ENCODE peak calls at places on chromosomes 11 and 22, in four cellular contexts. B, U, M and Y are unnamed samples.

GRCh38 chr11:79062814-79063762 is 377.7 kb downstream of the TENM4 start:
- DNase-seq in B (peak), U (no peak), M (no peak), Y (peak)

GRCh38 chr11:64406221-64406946 is 47.4 kb downstream of the RPS6KA4 start:
- DNase-seq in B (peak), U (no peak), M (no peak), Y (no peak)

GRCh38 chr22:27880778-27881394 is 38.2 kb downstream of the PITPNB start:
- DNase-seq in B (peak), U (peak), M (no peak), Y (peak)

GRCh38 chr11:27649800-27650199 is 50.5 kb downstream of the BDNF start:
- DNase-seq in B (no peak), U (no peak), M (no peak), Y (no peak)

GRCh38 chr11:14577835-14578529 is 57.8 kb upstream of the PSMA1 start:
- DNase-seq in B (no peak), U (no peak), M (no peak), Y (no peak)

GRCh38 chr22:36569999-36570398 is 41.0 kb upstream of the EIF3D start:
- DNase-seq in B (no peak), U (no peak), M (no peak), Y (no peak)

GRCh38 chr11:241634-242033 is 4.9 kb downstream of the PSMD13 start:
- DNase-seq in B (no peak), U (no peak), M (no peak), Y (no peak)

GRCh38 chr11:70544774-70545625 is 146.7 kb downstream of the CTTN start:
- DNase-seq in B (peak), U (no peak), M (peak), Y (no peak)

GRCh38 chr22:38467904-38468760 is at the start of gene KDELR3:
- DNase-seq in B (peak), U (no peak), M (no peak), Y (peak)

GRCh38 chr11:123069878-123070821 is 8.2 kb upstream of the HSPA8 start:
- DNase-seq in B (no peak), U (peak), M (no peak), Y (peak)

GRCh38 chr11:109304159-109304558 is 117.8 kb upstream of the C11orf87 start:
- DNase-seq in B (no peak), U (no peak), M (no peak), Y (no peak)

GRCh38 chr11:114482114-114482513 is 42.8 kb downstream of the REXO2 start:
- DNase-seq in B (no peak), U (no peak), M (no peak), Y (no peak)

GRCh38 chr11:74739546-74740270 is 8.5 kb upstream of the CHRDL2 start:
- DNase-seq in B (peak), U (peak), M (no peak), Y (peak)

GRCh38 chr11:130448416-130449068 is at the start of gene ADAMTS15:
- DNase-seq in B (peak), U (no peak), M (no peak), Y (peak)

GRCh38 chr11:106231591-106231990 is 154.1 kb downstream of the AASDHPPT start:
- DNase-seq in B (peak), U (no peak), M (no peak), Y (no peak)

GRCh38 chr11:76175731-76176303 is 30.5 kb downstream of the WNT11 start:
- DNase-seq in B (no peak), U (no peak), M (no peak), Y (no peak)

GRCh38 chr11:18332302-18332701 is 9.9 kb downstream of the GTF2H1 start:
- DNase-seq in B (no peak), U (peak), M (no peak), Y (no peak)

GRCh38 chr11:33920838-33921613 is 29.1 kb upstream of the LMO2 start:
- DNase-seq in B (no peak), U (no peak), M (no peak), Y (no peak)

GRCh38 chr11:116078101-116078561 is 573.9 kb upstream of the CADM1 start:
- DNase-seq in B (peak), U (no peak), M (no peak), Y (no peak)

GRCh38 chr11:103824116-103824515 is 212.3 kb upstream of the DDI1 start:
- DNase-seq in B (no peak), U (no peak), M (no peak), Y (no peak)

GRCh38 chr11:111088872-111089271 is 156.7 kb upstream of the POU2AF2 start:
- DNase-seq in B (no peak), U (no peak), M (no peak), Y (no peak)

GRCh38 chr22:33674357-33674756 is 245.9 kb downstream of the LARGE1 start:
- DNase-seq in B (no peak), U (no peak), M (no peak), Y (no peak)

GRCh38 chr11:130418756-130419155 is 9.7 kb downstream of the ADAMTS8 start:
- DNase-seq in B (no peak), U (no peak), M (no peak), Y (no peak)

GRCh38 chr22:47073101-47073500 is 310.7 kb downstream of the TBC1D22A start:
- DNase-seq in B (no peak), U (no peak), M (no peak), Y (no peak)

GRCh38 chr22:50261615-50262459 is at the start of gene MAPK12:
- DNase-seq in B (peak), U (no peak), M (no peak), Y (no peak)

GRCh38 chr22:20000246-20001081 is 16.2 kb downstream of the ARVCF start:
- DNase-seq in B (no peak), U (no peak), M (peak), Y (no peak)
- H3K27ac ChIP-seq in B (no peak), U (no peak), M (no peak), Y (no peak)

GRCh38 chr11:4190519-4190918 is 95.9 kb downstream of the RRM1 start:
- DNase-seq in B (no peak), U (no peak), M (no peak), Y (no peak)
- H3K27ac ChIP-seq in B (no peak), U (no peak), M (no peak), Y (no peak)

DNA sequence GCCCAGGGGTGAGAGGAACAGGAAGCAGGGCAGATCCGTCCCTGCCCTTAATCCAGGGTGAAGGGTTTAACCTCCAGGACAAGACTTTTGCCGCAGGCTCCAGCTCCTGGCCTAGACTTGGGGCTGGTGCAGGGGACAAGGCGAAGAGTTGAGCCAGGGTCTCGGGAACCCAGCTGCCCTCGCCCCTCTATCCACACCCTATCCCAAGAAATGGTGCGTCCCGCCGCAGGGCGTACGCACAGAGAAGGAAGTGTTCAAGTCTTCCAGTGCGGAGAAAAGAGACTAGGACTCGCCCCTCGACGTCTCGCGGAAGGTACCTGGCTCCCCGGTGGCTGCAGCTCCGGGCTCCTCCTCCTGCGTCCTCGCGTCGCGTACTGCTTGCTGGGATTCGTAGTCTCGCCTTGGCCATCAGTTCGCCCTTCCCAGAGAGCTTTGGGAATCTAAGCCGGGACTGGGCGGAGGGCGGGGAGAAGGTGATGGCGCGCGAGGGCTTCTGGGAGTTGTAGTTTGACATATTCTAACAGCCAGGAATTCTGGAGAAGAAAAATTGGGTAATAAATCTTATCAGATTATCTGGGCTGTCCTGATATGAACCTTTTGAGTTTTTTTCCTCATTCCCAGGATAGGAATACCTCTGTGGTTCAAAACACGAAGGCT is at the start of gene ZMAT5:
- DNase-seq in B (peak), U (peak), M (peak), Y (peak)
- H3K27ac ChIP-seq in B (peak), U (peak), M (peak), Y (peak)

GRCh38 chr11:45180888-45181594 is 34.6 kb downstream of the PRDM11 start:
- DNase-seq in B (no peak), U (no peak), M (no peak), Y (peak)
- H3K27ac ChIP-seq in B (peak), U (no peak), M (peak), Y (peak)

GRCh38 chr11:11170352-11171084 is 182.5 kb downstream of the CSNK2A3 start:
- DNase-seq in B (no peak), U (no peak), M (no peak), Y (no peak)
- H3K27ac ChIP-seq in B (no peak), U (no peak), M (peak), Y (peak)

GRCh38 chr22:25148149-25148691 is 51.4 kb upstream of the CRYBB3 start:
- DNase-seq in B (peak), U (no peak), M (no peak), Y (peak)
- H3K27ac ChIP-seq in B (no peak), U (no peak), M (no peak), Y (peak)